ENCODE peak calls at places on chromosome 10, in nine cellular contexts. One of them, this sample, is unnamed.

GRCh38 chr10:111089293-111089692 is 12.5 kb downstream of the ADRA2A start:
- DNase-seq in breast epithelium: no peak
- DNase-seq in right lobe of liver: no peak
- DNase-seq in psoas muscle: no peak
- DNase-seq in cardiac muscle cell: no peak
- DNase-seq in upper lobe of left lung: no peak
- DNase-seq in CD8-positive, alpha-beta T cell: no peak
- DNase-seq in suprapubic skin: peak
- DNase-seq in left lung: no peak
- DNase-seq in this sample: no peak

GRCh38 chr10:90592903-90593302 is 264.9 kb downstream of the HTR7 start:
- DNase-seq in cardiac muscle cell: peak
- DNase-seq in psoas muscle: no peak
- DNase-seq in right lobe of liver: peak
- DNase-seq in suprapubic skin: no peak
- DNase-seq in CD8-positive, alpha-beta T cell: no peak
- DNase-seq in breast epithelium: no peak
- DNase-seq in left lung: no peak
- DNase-seq in upper lobe of left lung: no peak
- DNase-seq in this sample: no peak

GRCh38 chr10:20596911-20597310 is 300.2 kb downstream of the NEBL start:
- DNase-seq in cardiac muscle cell: peak
- DNase-seq in psoas muscle: no peak
- DNase-seq in CD8-positive, alpha-beta T cell: no peak
- DNase-seq in suprapubic skin: no peak
- DNase-seq in breast epithelium: no peak
- DNase-seq in upper lobe of left lung: no peak
- DNase-seq in right lobe of liver: no peak
- DNase-seq in left lung: no peak
- DNase-seq in this sample: no peak

GRCh38 chr10:75860009-75860408 is 428.6 kb downstream of the LRMDA start:
- DNase-seq in left lung: no peak
- DNase-seq in suprapubic skin: no peak
- DNase-seq in upper lobe of left lung: no peak
- DNase-seq in right lobe of liver: no peak
- DNase-seq in cardiac muscle cell: no peak
- DNase-seq in breast epithelium: no peak
- DNase-seq in psoas muscle: no peak
- DNase-seq in CD8-positive, alpha-beta T cell: no peak
- DNase-seq in this sample: no peak

GRCh38 chr10:132606031-132606491 is 68.5 kb downstream of the INPP5A start:
- DNase-seq in suprapubic skin: no peak
- DNase-seq in right lobe of liver: peak
- DNase-seq in upper lobe of left lung: no peak
- DNase-seq in psoas muscle: no peak
- DNase-seq in left lung: no peak
- DNase-seq in cardiac muscle cell: no peak
- DNase-seq in CD8-positive, alpha-beta T cell: no peak
- DNase-seq in breast epithelium: no peak
- DNase-seq in this sample: peak

GRCh38 chr10:14024349-14025202 is 306.1 kb downstream of the FRMD4A start:
- DNase-seq in breast epithelium: no peak
- DNase-seq in psoas muscle: no peak
- DNase-seq in suprapubic skin: no peak
- DNase-seq in cardiac muscle cell: no peak
- DNase-seq in upper lobe of left lung: no peak
- DNase-seq in right lobe of liver: no peak
- DNase-seq in CD8-positive, alpha-beta T cell: no peak
- DNase-seq in left lung: peak
- DNase-seq in this sample: no peak

GRCh38 chr10:102540023-102540422 is 36.3 kb downstream of the SUFU start:
- DNase-seq in cardiac muscle cell: no peak
- DNase-seq in right lobe of liver: no peak
- DNase-seq in suprapubic skin: no peak
- DNase-seq in left lung: no peak
- DNase-seq in upper lobe of left lung: no peak
- DNase-seq in psoas muscle: no peak
- DNase-seq in breast epithelium: no peak
- DNase-seq in CD8-positive, alpha-beta T cell: no peak
- DNase-seq in this sample: no peak

GRCh38 chr10:93160829-93161228 is 87.1 kb downstream of the CYP26A1 start:
- DNase-seq in psoas muscle: peak
- DNase-seq in suprapubic skin: no peak
- DNase-seq in cardiac muscle cell: no peak
- DNase-seq in CD8-positive, alpha-beta T cell: no peak
- DNase-seq in right lobe of liver: no peak
- DNase-seq in breast epithelium: no peak
- DNase-seq in left lung: peak
- DNase-seq in upper lobe of left lung: no peak
- DNase-seq in this sample: no peak

GRCh38 chr10:34163075-34163905 is 651.8 kb downstream of the PARD3 start:
- DNase-seq in right lobe of liver: no peak
- DNase-seq in left lung: no peak
- DNase-seq in cardiac muscle cell: no peak
- DNase-seq in suprapubic skin: no peak
- DNase-seq in upper lobe of left lung: no peak
- DNase-seq in CD8-positive, alpha-beta T cell: no peak
- DNase-seq in breast epithelium: no peak
- DNase-seq in psoas muscle: no peak
- DNase-seq in this sample: no peak

GRCh38 chr10:26446258-26446657 is 8.1 kb downstream of the APBB1IP start:
- DNase-seq in CD8-positive, alpha-beta T cell: no peak
- DNase-seq in cardiac muscle cell: no peak
- DNase-seq in right lobe of liver: no peak
- DNase-seq in breast epithelium: no peak
- DNase-seq in psoas muscle: no peak
- DNase-seq in left lung: no peak
- DNase-seq in upper lobe of left lung: no peak
- DNase-seq in suprapubic skin: no peak
- DNase-seq in this sample: no peak

GRCh38 chr10:43061764-43062163 is 15.1 kb upstream of the RET start:
- DNase-seq in suprapubic skin: no peak
- DNase-seq in cardiac muscle cell: no peak
- DNase-seq in right lobe of liver: no peak
- DNase-seq in psoas muscle: no peak
- DNase-seq in left lung: no peak
- DNase-seq in CD8-positive, alpha-beta T cell: no peak
- DNase-seq in breast epithelium: no peak
- DNase-seq in upper lobe of left lung: no peak
- DNase-seq in this sample: no peak

GRCh38 chr10:107561136-107561650 is 396.7 kb upstream of the SORCS1 start:
- DNase-seq in cardiac muscle cell: no peak
- DNase-seq in breast epithelium: no peak
- DNase-seq in psoas muscle: no peak
- DNase-seq in CD8-positive, alpha-beta T cell: no peak
- DNase-seq in upper lobe of left lung: no peak
- DNase-seq in left lung: no peak
- DNase-seq in right lobe of liver: no peak
- DNase-seq in suprapubic skin: no peak
- DNase-seq in this sample: no peak

GRCh38 chr10:66925896-66926719 is at the start of gene LRRTM3:
- DNase-seq in suprapubic skin: no peak
- DNase-seq in left lung: peak
- DNase-seq in cardiac muscle cell: peak
- DNase-seq in psoas muscle: no peak
- DNase-seq in breast epithelium: no peak
- DNase-seq in right lobe of liver: peak
- DNase-seq in CD8-positive, alpha-beta T cell: no peak
- DNase-seq in upper lobe of left lung: no peak
- DNase-seq in this sample: no peak

GRCh38 chr10:114245128-114245791 is 6.2 kb downstream of the VWA2 start:
- DNase-seq in left lung: no peak
- DNase-seq in suprapubic skin: no peak
- DNase-seq in CD8-positive, alpha-beta T cell: no peak
- DNase-seq in right lobe of liver: no peak
- DNase-seq in upper lobe of left lung: no peak
- DNase-seq in cardiac muscle cell: no peak
- DNase-seq in breast epithelium: no peak
- DNase-seq in psoas muscle: no peak
- DNase-seq in this sample: no peak

DNA sequence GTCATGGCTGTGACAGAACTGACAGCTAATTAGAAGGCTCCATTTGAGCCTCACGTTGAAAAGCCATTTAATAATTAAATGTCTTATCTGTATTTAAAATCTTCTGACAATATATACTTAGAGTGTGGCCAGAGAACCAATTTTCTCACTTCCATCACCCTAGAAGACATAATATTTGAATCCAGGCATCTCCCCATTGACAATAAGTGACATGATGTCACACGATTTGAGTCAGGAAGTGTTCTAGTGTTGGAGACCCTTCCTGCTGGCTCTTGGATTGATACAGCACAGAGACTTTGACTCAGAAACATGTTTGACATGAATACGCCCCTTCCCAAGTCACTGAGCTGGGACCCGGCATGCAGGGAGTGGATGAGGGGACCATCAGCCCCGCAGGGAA is 85.9 kb downstream of the SLIT1 start:
- DNase-seq in cardiac muscle cell: no peak
- DNase-seq in suprapubic skin: no peak
- DNase-seq in breast epithelium: no peak
- DNase-seq in upper lobe of left lung: no peak
- DNase-seq in left lung: no peak
- DNase-seq in CD8-positive, alpha-beta T cell: no peak
- DNase-seq in right lobe of liver: no peak
- DNase-seq in psoas muscle: no peak
- DNase-seq in this sample: no peak
- TF ChIP-seq CTCF in cardiac muscle cell: no peak
- TF ChIP-seq CTCF in suprapubic skin: no peak
- TF ChIP-seq CTCF in breast epithelium: no peak
- TF ChIP-seq CTCF in upper lobe of left lung: no peak
- TF ChIP-seq CTCF in left lung: no peak
- TF ChIP-seq CTCF in CD8-positive, alpha-beta T cell: no peak
- TF ChIP-seq CTCF in right lobe of liver: no peak
- TF ChIP-seq CTCF in psoas muscle: no peak
- TF ChIP-seq CTCF in this sample: no peak

DNA sequence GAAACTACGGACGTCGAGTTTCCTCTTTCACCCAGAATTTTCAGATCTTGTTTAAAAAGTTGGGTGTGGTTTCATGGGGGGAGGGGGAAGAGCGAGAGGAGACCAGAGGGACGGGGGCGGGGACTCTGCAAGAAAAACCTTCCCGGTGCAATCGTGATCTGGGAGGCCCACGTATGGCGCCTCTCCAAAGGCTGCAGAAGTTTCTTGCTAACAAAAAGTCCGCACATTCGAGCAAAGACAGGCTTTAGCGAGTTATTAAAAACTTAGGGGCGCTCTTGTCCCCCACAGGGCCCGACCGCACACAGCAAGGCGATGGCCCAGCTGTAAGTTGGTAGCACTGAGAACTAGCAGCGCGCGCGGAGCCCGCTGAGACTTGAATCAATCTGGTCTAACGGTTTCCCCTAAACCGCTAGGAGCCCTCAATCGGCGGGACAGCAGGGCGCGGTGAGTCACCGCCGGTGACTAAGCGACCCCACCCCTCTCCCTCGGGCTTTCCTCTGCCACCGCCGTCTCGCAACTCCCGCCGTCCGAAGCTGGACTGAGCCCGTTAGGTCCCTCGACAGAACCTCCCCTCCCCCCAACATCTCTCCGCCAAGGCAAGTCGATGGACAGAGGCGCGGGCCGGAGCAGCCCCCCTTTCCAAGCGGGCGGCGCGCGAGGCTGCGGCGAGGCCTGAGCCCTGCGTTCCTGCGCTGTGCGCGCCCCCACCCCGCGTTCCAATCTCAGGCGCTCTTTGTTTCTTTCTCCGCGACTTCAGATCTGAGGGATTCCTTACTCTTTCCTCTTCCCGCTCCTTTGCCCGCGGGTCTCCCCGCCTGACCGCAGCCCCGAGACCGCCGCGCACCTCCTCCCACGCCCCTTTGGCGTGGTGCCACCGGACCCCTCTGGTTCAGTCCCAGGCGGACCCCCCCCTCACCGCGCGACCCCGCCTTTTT is at the start of gene VIM:
- DNase-seq in CD8-positive, alpha-beta T cell: peak
- DNase-seq in breast epithelium: peak
- DNase-seq in right lobe of liver: peak
- DNase-seq in suprapubic skin: peak
- DNase-seq in cardiac muscle cell: peak
- DNase-seq in psoas muscle: peak
- DNase-seq in upper lobe of left lung: peak
- DNase-seq in left lung: peak
- DNase-seq in this sample: peak
- TF ChIP-seq CTCF in CD8-positive, alpha-beta T cell: no peak
- TF ChIP-seq CTCF in breast epithelium: peak
- TF ChIP-seq CTCF in right lobe of liver: no peak
- TF ChIP-seq CTCF in suprapubic skin: no peak
- TF ChIP-seq CTCF in cardiac muscle cell: peak
- TF ChIP-seq CTCF in psoas muscle: no peak
- TF ChIP-seq CTCF in upper lobe of left lung: peak
- TF ChIP-seq CTCF in left lung: peak
- TF ChIP-seq CTCF in this sample: no peak

GRCh38 chr10:30238836-30239235 is 110.2 kb downstream of the MTPAP start:
- DNase-seq in cardiac muscle cell: no peak
- DNase-seq in breast epithelium: no peak
- DNase-seq in suprapubic skin: no peak
- DNase-seq in psoas muscle: no peak
- DNase-seq in right lobe of liver: no peak
- DNase-seq in upper lobe of left lung: no peak
- DNase-seq in left lung: no peak
- DNase-seq in CD8-positive, alpha-beta T cell: no peak
- DNase-seq in this sample: no peak

DNA sequence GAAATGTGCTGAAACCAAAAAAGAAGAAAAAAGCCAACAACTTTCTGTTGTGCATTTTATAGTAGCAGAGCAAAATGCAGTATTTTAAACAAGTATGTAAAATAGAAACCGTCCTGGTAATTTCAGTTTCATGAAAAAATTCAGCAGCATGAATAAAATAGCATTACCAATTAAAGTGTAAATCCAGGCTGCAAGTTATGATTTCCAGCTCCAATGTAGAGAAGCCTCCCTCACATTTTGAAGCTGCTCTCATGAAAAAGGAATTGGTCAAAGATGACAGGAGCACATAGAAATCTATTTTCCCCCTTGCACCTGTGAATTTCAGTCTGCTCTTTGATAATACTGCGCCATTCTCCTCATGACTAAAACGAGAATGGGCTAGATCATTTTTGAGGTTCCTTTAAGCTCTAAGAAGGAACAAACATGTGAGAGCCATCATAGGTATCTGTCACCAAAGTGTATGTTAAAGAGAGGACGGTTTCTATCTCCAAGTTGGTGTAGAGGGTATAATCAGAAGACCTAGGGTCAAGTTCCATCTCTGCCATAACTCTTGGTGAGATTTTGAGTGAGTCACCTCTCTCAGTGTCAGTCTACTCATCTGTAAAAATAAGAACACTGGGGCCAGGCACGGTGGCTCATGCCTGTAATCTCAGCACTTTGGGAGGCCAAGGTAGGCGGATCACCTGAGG is 107.5 kb downstream of the MTPAP start:
- DNase-seq in psoas muscle: no peak
- DNase-seq in breast epithelium: no peak
- DNase-seq in left lung: no peak
- DNase-seq in suprapubic skin: no peak
- DNase-seq in cardiac muscle cell: no peak
- DNase-seq in right lobe of liver: no peak
- DNase-seq in CD8-positive, alpha-beta T cell: no peak
- DNase-seq in upper lobe of left lung: no peak
- DNase-seq in this sample: no peak
- TF ChIP-seq CTCF in psoas muscle: no peak
- TF ChIP-seq CTCF in breast epithelium: no peak
- TF ChIP-seq CTCF in left lung: no peak
- TF ChIP-seq CTCF in suprapubic skin: no peak
- TF ChIP-seq CTCF in cardiac muscle cell: no peak
- TF ChIP-seq CTCF in right lobe of liver: no peak
- TF ChIP-seq CTCF in CD8-positive, alpha-beta T cell: no peak
- TF ChIP-seq CTCF in upper lobe of left lung: no peak
- TF ChIP-seq CTCF in this sample: no peak

GRCh38 chr10:47187592-47187991 is 112.4 kb upstream of the GDF10 start:
- DNase-seq in breast epithelium: no peak
- DNase-seq in psoas muscle: no peak
- DNase-seq in upper lobe of left lung: no peak
- DNase-seq in suprapubic skin: no peak
- DNase-seq in right lobe of liver: no peak
- DNase-seq in CD8-positive, alpha-beta T cell: no peak
- DNase-seq in left lung: no peak
- DNase-seq in cardiac muscle cell: no peak
- DNase-seq in this sample: no peak
- TF ChIP-seq CTCF in breast epithelium: no peak
- TF ChIP-seq CTCF in psoas muscle: no peak
- TF ChIP-seq CTCF in upper lobe of left lung: no peak
- TF ChIP-seq CTCF in suprapubic skin: no peak
- TF ChIP-seq CTCF in right lobe of liver: no peak
- TF ChIP-seq CTCF in CD8-positive, alpha-beta T cell: no peak
- TF ChIP-seq CTCF in left lung: no peak
- TF ChIP-seq CTCF in cardiac muscle cell: no peak
- TF ChIP-seq CTCF in this sample: no peak